ENCODE peak calls at places on chromosomes 12 and 14, in four cellular contexts. One of them, this sample, is unnamed.

GRCh38 chr14:76867536-76868452 is 41.6 kb downstream of the LRRC74A start:
- DNase-seq in endodermal cell: no peak
- DNase-seq in thoracic aorta: no peak
- DNase-seq in mucosa of gallbladder: no peak
- DNase-seq in this sample: no peak

GRCh38 chr14:54348923-54349615 is 47.7 kb upstream of the CDKN3 start:
- DNase-seq in endodermal cell: peak; percentile 65
- DNase-seq in thoracic aorta: no peak
- DNase-seq in mucosa of gallbladder: no peak
- DNase-seq in this sample: no peak

GRCh38 chr14:96160913-96161310 is 43.7 kb upstream of the BDKRB2 start:
- DNase-seq in endodermal cell: peak; percentile 10
- DNase-seq in thoracic aorta: no peak
- DNase-seq in mucosa of gallbladder: no peak
- DNase-seq in this sample: no peak

GRCh38 chr14:22039938-22040780 is 366.5 kb upstream of the OR4E1 start:
- DNase-seq in endodermal cell: no peak
- DNase-seq in thoracic aorta: no peak
- DNase-seq in mucosa of gallbladder: no peak
- DNase-seq in this sample: no peak

GRCh38 chr12:24537241-24537860 is 411.6 kb downstream of the BCAT1 start:
- DNase-seq in endodermal cell: no peak
- DNase-seq in thoracic aorta: no peak
- DNase-seq in mucosa of gallbladder: no peak
- DNase-seq in this sample: no peak

GRCh38 chr14:23829736-23830474 is 123.7 kb upstream of the DHRS4 start:
- DNase-seq in endodermal cell: no peak
- DNase-seq in thoracic aorta: peak; percentile 11
- DNase-seq in mucosa of gallbladder: peak; percentile 25
- DNase-seq in this sample: peak; percentile 5

GRCh38 chr14:20723458-20723857 is 22.2 kb upstream of the EDDM3A start:
- DNase-seq in endodermal cell: peak; percentile 68
- DNase-seq in thoracic aorta: no peak
- DNase-seq in mucosa of gallbladder: no peak
- DNase-seq in this sample: no peak

GRCh38 chr14:97388408-97388807 is 591.2 kb downstream of the VRK1 start:
- DNase-seq in endodermal cell: peak; percentile 63
- DNase-seq in thoracic aorta: no peak
- DNase-seq in mucosa of gallbladder: no peak
- DNase-seq in this sample: no peak

GRCh38 chr12:82848846-82849245 is 162.1 kb downstream of the TMTC2 start:
- DNase-seq in endodermal cell: no peak
- DNase-seq in thoracic aorta: no peak
- DNase-seq in mucosa of gallbladder: no peak
- DNase-seq in this sample: no peak

GRCh38 chr12:120866143-120866542 is 38.0 kb downstream of the SPPL3 start:
- DNase-seq in endodermal cell: no peak
- DNase-seq in thoracic aorta: no peak
- DNase-seq in mucosa of gallbladder: no peak
- DNase-seq in this sample: no peak

GRCh38 chr14:32611752-32612151 is 282.7 kb downstream of the AKAP6 start:
- DNase-seq in endodermal cell: no peak
- DNase-seq in thoracic aorta: no peak
- DNase-seq in mucosa of gallbladder: no peak
- DNase-seq in this sample: no peak

GRCh38 chr12:47591795-47592194 is 114.0 kb downstream of the RPAP3 start:
- DNase-seq in endodermal cell: no peak
- DNase-seq in thoracic aorta: no peak
- DNase-seq in mucosa of gallbladder: no peak
- DNase-seq in this sample: no peak

GRCh38 chr14:55298423-55298822 is 27.2 kb downstream of the FBXO34 start:
- DNase-seq in endodermal cell: no peak
- DNase-seq in thoracic aorta: no peak
- DNase-seq in mucosa of gallbladder: no peak
- DNase-seq in this sample: no peak

GRCh38 chr14:29805415-29806123 is 122.1 kb downstream of the PRKD1 start:
- DNase-seq in endodermal cell: no peak
- DNase-seq in thoracic aorta: peak; percentile 41
- DNase-seq in mucosa of gallbladder: peak; percentile 79
- DNase-seq in this sample: no peak

GRCh38 chr14:74400328-74400727 is 25.7 kb downstream of the SYNDIG1L start:
- DNase-seq in endodermal cell: peak; percentile 86
- DNase-seq in thoracic aorta: no peak
- DNase-seq in mucosa of gallbladder: no peak
- DNase-seq in this sample: no peak

GRCh38 chr12:58285551-58285950 is 344.2 kb downstream of the ATP23 start:
- DNase-seq in endodermal cell: peak; percentile 87
- DNase-seq in thoracic aorta: no peak
- DNase-seq in mucosa of gallbladder: no peak
- DNase-seq in this sample: no peak

GRCh38 chr12:70178038-70178437 is 65.2 kb upstream of the CNOT2 start:
- DNase-seq in endodermal cell: no peak
- DNase-seq in thoracic aorta: no peak
- DNase-seq in mucosa of gallbladder: no peak
- DNase-seq in this sample: no peak

GRCh38 chr12:6647083-6647604 is at the start of gene ACRBP:
- DNase-seq in endodermal cell: peak; percentile 94
- DNase-seq in thoracic aorta: no peak
- DNase-seq in mucosa of gallbladder: peak; percentile 80
- DNase-seq in this sample: peak; percentile 53

GRCh38 chr12:59151243-59151642 is 230.9 kb upstream of the LRIG3 start:
- DNase-seq in endodermal cell: no peak
- DNase-seq in thoracic aorta: no peak
- DNase-seq in mucosa of gallbladder: no peak
- DNase-seq in this sample: no peak

GRCh38 chr14:96121660-96122395 is 82.7 kb downstream of the C14orf132 start:
- DNase-seq in endodermal cell: no peak
- DNase-seq in thoracic aorta: no peak
- DNase-seq in mucosa of gallbladder: no peak
- DNase-seq in this sample: no peak

GRCh38 chr12:111428728-111429175 is 23.0 kb downstream of the SH2B3 start:
- DNase-seq in endodermal cell: no peak
- DNase-seq in thoracic aorta: no peak
- DNase-seq in mucosa of gallbladder: no peak
- DNase-seq in this sample: no peak

GRCh38 chr12:96807741-96808140 is 99.3 kb upstream of the NEDD1 start:
- DNase-seq in endodermal cell: no peak
- DNase-seq in thoracic aorta: no peak
- DNase-seq in mucosa of gallbladder: no peak
- DNase-seq in this sample: no peak

GRCh38 chr12:57178213-57178612 is 30.8 kb upstream of the LRP1-AS start:
- DNase-seq in endodermal cell: no peak
- DNase-seq in thoracic aorta: no peak
- DNase-seq in mucosa of gallbladder: no peak
- DNase-seq in this sample: no peak